ENCODE peak calls at places on chromosomes 3 and 15, in ten cellular contexts. K is endothelial cell; L is NCI-H2227 treated with DMSO at 0.1 percent for 48 hours; G is AG20443; B is H9; I is stimulated activated CD4-positive, alpha-beta T cell treated with anti-CD3 and anti-CD28 coated beads, TNF-alpha, amount 100 ng/mL, for 4 hours; V is GDM1; Z is activated CD8-positive, alpha-beta T cell treated with anti-CD3 and anti-CD28 coated beads for 36 hours; H is frontal cortex; A is nucleus accumbens. W is an unnamed sample.

GRCh38 chr15:45919806-45920205 is 285.0 kb downstream of the SQOR start:
- DNase-seq in K (no peak), L (no peak), G (no peak), B (no peak), I (no peak), V (no peak), Z (no peak), H (no peak), A (no peak), W (peak)

GRCh38 chr3:4588410-4588809 is 95.3 kb downstream of the ITPR1 start:
- DNase-seq in K (no peak), L (no peak), G (peak), B (no peak), I (no peak), V (no peak), Z (peak), H (no peak), A (no peak), W (no peak)

GRCh38 chr3:28077566-28077965 is 163.9 kb upstream of the CMC1 start:
- DNase-seq in K (peak), L (no peak), G (peak), B (peak), I (no peak), V (no peak), Z (no peak), H (no peak), A (no peak), W (no peak)

GRCh38 chr3:120440001-120440703 is 10.6 kb downstream of the FSTL1 start:
- DNase-seq in K (no peak), L (no peak), G (peak), B (no peak), I (no peak), V (no peak), Z (no peak), H (no peak), A (no peak), W (no peak)

GRCh38 chr15:69395460-69395859 is 18.7 kb upstream of the KIF23 start:
- DNase-seq in K (no peak), L (no peak), G (no peak), B (no peak), I (no peak), V (no peak), Z (no peak), H (no peak), A (no peak), W (no peak)

GRCh38 chr15:67880651-67881182 is 40.9 kb upstream of the RNU6-1 start:
- DNase-seq in K (no peak), L (no peak), G (no peak), B (no peak), I (no peak), V (peak), Z (no peak), H (no peak), A (no peak), W (no peak)

GRCh38 chr3:176872771-176873209 is 324.5 kb downstream of the TBL1XR1 start:
- DNase-seq in K (peak), L (no peak), G (peak), B (peak), I (peak), V (peak), Z (peak), H (no peak), A (no peak), W (peak)

GRCh38 chr3:16723994-16724393 is 118.8 kb upstream of the DAZL start:
- DNase-seq in K (peak), L (no peak), G (peak), B (peak), I (no peak), V (no peak), Z (no peak), H (no peak), A (no peak), W (no peak)

GRCh38 chr3:128307029-128307633 is 153.8 kb downstream of the EEFSEC start:
- DNase-seq in K (no peak), L (no peak), G (no peak), B (peak), I (no peak), V (no peak), Z (no peak), H (no peak), A (no peak), W (peak)

GRCh38 chr3:31455524-31455923 is 77.2 kb upstream of the STT3B start:
- DNase-seq in K (no peak), L (no peak), G (no peak), B (no peak), I (no peak), V (no peak), Z (no peak), H (no peak), A (no peak), W (no peak)